ENCODE peak calls at places on chromosomes 11 and 22, in nine cellular contexts. One of them, this sample, is unnamed. For H3K27me3, the result is how much of the 10 kb centered on the place peaks cover.

GRCh38 chr22:17808688-17809403 is 34.6 kb upstream of the BID start:
- DNase-seq in brain microvascular endothelial cell: peak
- DNase-seq in HL-60: no peak
- DNase-seq in tibial nerve: no peak
- DNase-seq in ovary: no peak
- DNase-seq in endodermal cell: peak
- DNase-seq in Peyer's patch: no peak
- DNase-seq in lung: no peak
- DNase-seq in A673: no peak
- DNase-seq in this sample: no peak

GRCh38 chr22:26756675-26757293 is 99.4 kb downstream of the MIAT start:
- DNase-seq in tibial nerve: peak
- DNase-seq in HL-60: no peak
- DNase-seq in ovary: peak
- DNase-seq in Peyer's patch: no peak
- DNase-seq in A673: peak
- DNase-seq in endodermal cell: peak
- DNase-seq in lung: no peak
- DNase-seq in brain microvascular endothelial cell: peak
- DNase-seq in this sample: no peak

GRCh38 chr11:101721270-101721669 is 137.5 kb upstream of the TRPC6 start:
- DNase-seq in A673: no peak
- DNase-seq in endodermal cell: no peak
- DNase-seq in brain microvascular endothelial cell: peak
- DNase-seq in Peyer's patch: no peak
- DNase-seq in ovary: no peak
- DNase-seq in tibial nerve: no peak
- DNase-seq in HL-60: no peak
- DNase-seq in lung: no peak
- DNase-seq in this sample: no peak

GRCh38 chr11:134207538-134208239 is 16.1 kb downstream of the NCAPD3 start:
- DNase-seq in endodermal cell: peak
- DNase-seq in ovary: no peak
- DNase-seq in lung: peak
- DNase-seq in brain microvascular endothelial cell: no peak
- DNase-seq in HL-60: no peak
- DNase-seq in tibial nerve: no peak
- DNase-seq in Peyer's patch: peak
- DNase-seq in A673: peak
- DNase-seq in this sample: peak

GRCh38 chr11:22730319-22730718 is 63.9 kb downstream of the GAS2 start:
- DNase-seq in Peyer's patch: no peak
- DNase-seq in brain microvascular endothelial cell: no peak
- DNase-seq in tibial nerve: no peak
- DNase-seq in HL-60: no peak
- DNase-seq in A673: peak
- DNase-seq in endodermal cell: no peak
- DNase-seq in lung: no peak
- DNase-seq in ovary: no peak
- DNase-seq in this sample: no peak

GRCh38 chr11:111370902-111371578 is 8.0 kb downstream of the POU2AF1 start:
- DNase-seq in HL-60: no peak
- DNase-seq in endodermal cell: no peak
- DNase-seq in brain microvascular endothelial cell: no peak
- DNase-seq in lung: no peak
- DNase-seq in tibial nerve: no peak
- DNase-seq in A673: no peak
- DNase-seq in ovary: no peak
- DNase-seq in Peyer's patch: no peak
- DNase-seq in this sample: no peak

GRCh38 chr11:19560156-19560555 is 152.5 kb upstream of the NAV2 start:
- DNase-seq in A673: no peak
- DNase-seq in lung: no peak
- DNase-seq in Peyer's patch: no peak
- DNase-seq in ovary: no peak
- DNase-seq in HL-60: no peak
- DNase-seq in tibial nerve: no peak
- DNase-seq in brain microvascular endothelial cell: no peak
- DNase-seq in endodermal cell: no peak
- DNase-seq in this sample: no peak

GRCh38 chr22:29073618-29074275 is 912 bp downstream of the KREMEN1 start:
- DNase-seq in brain microvascular endothelial cell: no peak
- DNase-seq in HL-60: no peak
- DNase-seq in ovary: peak
- DNase-seq in endodermal cell: peak
- DNase-seq in Peyer's patch: no peak
- DNase-seq in lung: peak
- DNase-seq in tibial nerve: no peak
- DNase-seq in A673: peak
- DNase-seq in this sample: peak

DNA sequence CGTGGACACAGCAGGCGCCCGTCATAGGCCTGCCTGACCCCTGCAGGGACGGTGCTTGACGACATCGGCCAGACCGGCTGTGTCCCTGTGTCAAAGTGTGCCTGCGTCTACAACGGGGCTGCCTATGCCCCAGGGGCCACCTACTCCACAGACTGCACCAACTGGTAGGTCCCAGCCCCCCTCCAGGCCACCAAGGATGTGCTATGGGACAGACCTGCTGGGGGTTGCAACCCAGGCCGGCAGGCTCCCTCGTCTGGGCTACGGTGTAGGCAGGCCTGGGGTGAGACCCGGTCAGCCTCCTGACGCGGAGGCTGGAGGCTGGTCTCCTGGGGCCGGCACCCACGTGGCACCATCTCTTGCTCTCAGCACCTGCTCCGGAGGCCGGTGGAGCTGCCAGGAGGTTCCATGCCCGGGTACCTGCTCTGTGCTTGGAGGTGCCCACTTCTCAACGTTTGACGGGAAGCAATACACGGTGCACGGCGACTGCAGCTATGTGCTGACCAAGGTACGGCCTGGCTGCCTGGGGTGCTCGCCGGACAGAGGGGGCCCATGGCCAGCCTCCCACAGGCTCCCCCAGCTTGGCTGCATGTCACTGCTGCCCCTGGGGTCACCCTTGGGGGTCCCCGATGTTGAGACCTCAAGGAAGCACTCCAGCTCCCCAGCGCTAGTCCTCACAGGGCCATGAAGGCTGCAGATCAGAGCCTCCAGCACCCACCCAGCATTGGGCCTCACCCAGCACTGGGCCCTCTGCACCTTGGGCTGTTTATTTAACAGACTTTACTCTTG is 7.7 kb downstream of the MUC5AC start:
- DNase-seq in Peyer's patch: no peak
- DNase-seq in ovary: no peak
- DNase-seq in brain microvascular endothelial cell: no peak
- DNase-seq in lung: no peak
- DNase-seq in endodermal cell: peak
- DNase-seq in A673: no peak
- DNase-seq in tibial nerve: no peak
- DNase-seq in HL-60: no peak
- DNase-seq in this sample: no peak
- H3K27me3 ChIP-seq in Peyer's patch: under half
- H3K27me3 ChIP-seq in ovary: under half
- H3K27me3 ChIP-seq in brain microvascular endothelial cell: under half
- H3K27me3 ChIP-seq in lung: under half
- H3K27me3 ChIP-seq in endodermal cell: under half
- H3K27me3 ChIP-seq in A673: under half
- H3K27me3 ChIP-seq in tibial nerve: under half
- H3K27me3 ChIP-seq in HL-60: under half
- H3K27me3 ChIP-seq in this sample: under half

GRCh38 chr11:125348704-125349635 is 147.1 kb downstream of the FEZ1 start:
- DNase-seq in endodermal cell: peak
- DNase-seq in ovary: peak
- DNase-seq in tibial nerve: peak
- DNase-seq in lung: no peak
- DNase-seq in HL-60: no peak
- DNase-seq in brain microvascular endothelial cell: peak
- DNase-seq in A673: peak
- DNase-seq in Peyer's patch: peak
- DNase-seq in this sample: peak

GRCh38 chr11:125351868-125352250 is 144.2 kb downstream of the FEZ1 start:
- DNase-seq in Peyer's patch: no peak
- DNase-seq in brain microvascular endothelial cell: no peak
- DNase-seq in lung: no peak
- DNase-seq in endodermal cell: no peak
- DNase-seq in tibial nerve: no peak
- DNase-seq in A673: no peak
- DNase-seq in ovary: no peak
- DNase-seq in HL-60: no peak
- DNase-seq in this sample: no peak

GRCh38 chr11:125348141-125348651 is 147.9 kb downstream of the FEZ1 start:
- DNase-seq in A673: no peak
- DNase-seq in tibial nerve: no peak
- DNase-seq in endodermal cell: no peak
- DNase-seq in HL-60: no peak
- DNase-seq in brain microvascular endothelial cell: no peak
- DNase-seq in lung: no peak
- DNase-seq in Peyer's patch: no peak
- DNase-seq in ovary: no peak
- DNase-seq in this sample: no peak

GRCh38 chr11:125351045-125351867 is 144.8 kb downstream of the FEZ1 start:
- DNase-seq in A673: no peak
- DNase-seq in tibial nerve: no peak
- DNase-seq in endodermal cell: peak
- DNase-seq in lung: no peak
- DNase-seq in Peyer's patch: no peak
- DNase-seq in ovary: no peak
- DNase-seq in brain microvascular endothelial cell: no peak
- DNase-seq in HL-60: no peak
- DNase-seq in this sample: no peak

GRCh38 chr11:125350206-125351044 is 145.6 kb downstream of the FEZ1 start:
- DNase-seq in Peyer's patch: no peak
- DNase-seq in ovary: no peak
- DNase-seq in tibial nerve: no peak
- DNase-seq in lung: no peak
- DNase-seq in HL-60: no peak
- DNase-seq in brain microvascular endothelial cell: no peak
- DNase-seq in A673: no peak
- DNase-seq in endodermal cell: peak
- DNase-seq in this sample: no peak
- H3K27me3 ChIP-seq in Peyer's patch: under half
- H3K27me3 ChIP-seq in ovary: under half
- H3K27me3 ChIP-seq in tibial nerve: under half
- H3K27me3 ChIP-seq in lung: under half
- H3K27me3 ChIP-seq in HL-60: under half
- H3K27me3 ChIP-seq in brain microvascular endothelial cell: under half
- H3K27me3 ChIP-seq in A673: under half
- H3K27me3 ChIP-seq in endodermal cell: under half
- H3K27me3 ChIP-seq in this sample: under half

GRCh38 chr22:22159384-22159783 is 85.2 kb upstream of the VPREB1 start:
- DNase-seq in tibial nerve: no peak
- DNase-seq in A673: no peak
- DNase-seq in endodermal cell: no peak
- DNase-seq in ovary: no peak
- DNase-seq in HL-60: no peak
- DNase-seq in lung: no peak
- DNase-seq in Peyer's patch: no peak
- DNase-seq in brain microvascular endothelial cell: no peak
- DNase-seq in this sample: no peak

GRCh38 chr22:22158965-22159364 is 85.6 kb upstream of the VPREB1 start:
- DNase-seq in ovary: no peak
- DNase-seq in brain microvascular endothelial cell: no peak
- DNase-seq in lung: no peak
- DNase-seq in A673: no peak
- DNase-seq in tibial nerve: no peak
- DNase-seq in HL-60: no peak
- DNase-seq in endodermal cell: no peak
- DNase-seq in Peyer's patch: no peak
- DNase-seq in this sample: no peak

GRCh38 chr22:22156716-22157499 is 87.7 kb upstream of the VPREB1 start:
- DNase-seq in tibial nerve: no peak
- DNase-seq in endodermal cell: peak
- DNase-seq in ovary: no peak
- DNase-seq in A673: peak
- DNase-seq in Peyer's patch: peak
- DNase-seq in brain microvascular endothelial cell: peak
- DNase-seq in lung: peak
- DNase-seq in HL-60: peak
- DNase-seq in this sample: peak

GRCh38 chr22:22157500-22157822 is 87.1 kb upstream of the VPREB1 start:
- DNase-seq in endodermal cell: no peak
- DNase-seq in tibial nerve: no peak
- DNase-seq in lung: no peak
- DNase-seq in HL-60: no peak
- DNase-seq in ovary: no peak
- DNase-seq in brain microvascular endothelial cell: no peak
- DNase-seq in Peyer's patch: no peak
- DNase-seq in A673: no peak
- DNase-seq in this sample: no peak

DNA sequence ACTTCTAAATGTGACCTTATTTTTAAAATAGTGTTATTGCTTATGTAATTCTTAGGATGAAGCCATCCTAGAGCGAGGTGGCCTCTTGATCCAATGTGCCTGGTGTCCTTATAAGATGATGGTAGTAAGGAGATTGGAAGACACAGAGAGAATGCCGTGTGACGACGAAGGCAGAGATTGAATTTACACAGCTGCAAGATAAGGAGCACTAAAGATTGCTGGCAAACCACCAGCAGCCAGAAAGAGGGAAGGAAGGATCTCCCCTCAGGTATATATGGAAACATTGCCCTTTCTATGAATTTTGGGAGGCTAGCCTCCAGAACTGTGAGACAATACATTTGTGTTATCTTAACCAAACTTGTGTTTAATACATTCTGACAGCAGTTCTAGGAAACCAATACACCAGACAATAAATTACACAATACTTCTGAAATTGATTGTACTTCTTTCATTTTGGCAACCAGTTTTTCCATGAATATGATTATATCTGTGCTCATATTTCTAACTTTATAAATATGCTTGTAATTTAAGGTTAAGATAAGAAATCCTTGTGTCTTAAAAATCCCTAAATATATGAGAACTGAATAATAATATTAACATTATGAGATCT is 86.3 kb upstream of the VPREB1 start:
- DNase-seq in ovary: no peak
- DNase-seq in lung: no peak
- DNase-seq in Peyer's patch: no peak
- DNase-seq in tibial nerve: no peak
- DNase-seq in HL-60: no peak
- DNase-seq in brain microvascular endothelial cell: no peak
- DNase-seq in endodermal cell: no peak
- DNase-seq in A673: no peak
- DNase-seq in this sample: no peak
- H3K27me3 ChIP-seq in ovary: under half
- H3K27me3 ChIP-seq in lung: under half
- H3K27me3 ChIP-seq in Peyer's patch: under half
- H3K27me3 ChIP-seq in tibial nerve: under half
- H3K27me3 ChIP-seq in HL-60: under half
- H3K27me3 ChIP-seq in brain microvascular endothelial cell: under half
- H3K27me3 ChIP-seq in endodermal cell: half or more
- H3K27me3 ChIP-seq in A673: under half
- H3K27me3 ChIP-seq in this sample: under half

DNA sequence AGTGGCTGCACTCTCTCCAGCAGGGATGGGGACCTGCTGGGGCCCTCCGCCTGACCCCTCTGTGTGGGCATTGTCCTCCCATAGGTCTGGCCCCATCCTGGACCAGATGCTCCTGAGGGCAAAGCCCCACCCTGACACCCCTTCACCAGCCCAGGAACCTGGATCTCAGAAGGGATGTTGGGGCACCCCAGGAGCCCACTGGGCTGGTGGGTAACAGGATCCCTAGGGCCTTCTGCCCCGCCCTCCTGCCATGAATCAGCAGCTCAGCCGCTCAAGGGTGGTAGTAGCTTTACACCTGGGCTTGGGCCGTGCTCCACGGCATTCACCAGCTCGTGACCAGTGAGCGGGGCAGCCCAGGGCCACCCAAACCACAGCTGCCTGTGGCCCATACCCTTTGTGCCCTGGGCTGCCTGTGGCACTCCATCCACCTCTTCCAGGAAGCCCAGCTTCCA is 1.0 kb upstream of the MAPK12 start:
- DNase-seq in A673: no peak
- DNase-seq in HL-60: no peak
- DNase-seq in endodermal cell: no peak
- DNase-seq in tibial nerve: no peak
- DNase-seq in ovary: no peak
- DNase-seq in brain microvascular endothelial cell: no peak
- DNase-seq in Peyer's patch: no peak
- DNase-seq in lung: no peak
- DNase-seq in this sample: no peak
- H3K27me3 ChIP-seq in A673: under half
- H3K27me3 ChIP-seq in HL-60: under half
- H3K27me3 ChIP-seq in endodermal cell: under half
- H3K27me3 ChIP-seq in tibial nerve: under half
- H3K27me3 ChIP-seq in ovary: under half
- H3K27me3 ChIP-seq in brain microvascular endothelial cell: under half
- H3K27me3 ChIP-seq in Peyer's patch: under half
- H3K27me3 ChIP-seq in lung: under half
- H3K27me3 ChIP-seq in this sample: under half